ENCODE peak calls at places on chromosomes 16 and 17, in four cellular contexts. T is GM12878, F is WTC11, Z is K562. X is an unnamed sample.

GRCh38 chr17:59378621-59379194 is 47.3 kb downstream of the YPEL2 start:
- DNase-seq in T (no peak), F (no peak), Z (no peak), X (no peak)

GRCh38 chr17:64216030-64216384 is 47.1 kb downstream of the TEX2 start:
- DNase-seq in T (no peak), F (no peak), Z (no peak), X (no peak)

GRCh38 chr17:14396542-14396941 is 95.7 kb downstream of the HS3ST3B1 start:
- DNase-seq in T (no peak), F (no peak), Z (no peak), X (no peak)

GRCh38 chr17:29645516-29646051 is 22.9 kb upstream of the CORO6 start:
- DNase-seq in T (no peak), F (no peak), Z (no peak), X (no peak)

GRCh38 chr17:63354251-63354650 is 91.9 kb downstream of the CYB561 start:
- DNase-seq in T (no peak), F (no peak), Z (no peak), X (no peak)

GRCh38 chr16:88345031-88345942 is 37.5 kb upstream of the ZNF469 start:
- DNase-seq in T (no peak), F (no peak), Z (no peak), X (no peak)

GRCh38 chr17:83136156-83136555 is 56.7 kb downstream of the METRNL start:
- DNase-seq in T (no peak), F (no peak), Z (no peak), X (no peak)

GRCh38 chr17:43020789-43021738 is 1.1 kb downstream of the VAT1 start:
- DNase-seq in T (no peak), F (peak; percentile 64), Z (peak; percentile 94), X (peak; percentile 63)

GRCh38 chr16:2033057-2033911 is 6.6 kb downstream of the NHERF2 start:
- DNase-seq in T (no peak), F (no peak), Z (peak; percentile 50), X (peak; percentile 53)

GRCh38 chr16:11585460-11586374 is 1.0 kb downstream of the LITAF start:
- DNase-seq in T (no peak), F (no peak), Z (no peak), X (peak; percentile 53)

GRCh38 chr17:56821847-56822534 is 11.7 kb downstream of the C17orf67 start:
- DNase-seq in T (no peak), F (no peak), Z (no peak), X (no peak)

DNA sequence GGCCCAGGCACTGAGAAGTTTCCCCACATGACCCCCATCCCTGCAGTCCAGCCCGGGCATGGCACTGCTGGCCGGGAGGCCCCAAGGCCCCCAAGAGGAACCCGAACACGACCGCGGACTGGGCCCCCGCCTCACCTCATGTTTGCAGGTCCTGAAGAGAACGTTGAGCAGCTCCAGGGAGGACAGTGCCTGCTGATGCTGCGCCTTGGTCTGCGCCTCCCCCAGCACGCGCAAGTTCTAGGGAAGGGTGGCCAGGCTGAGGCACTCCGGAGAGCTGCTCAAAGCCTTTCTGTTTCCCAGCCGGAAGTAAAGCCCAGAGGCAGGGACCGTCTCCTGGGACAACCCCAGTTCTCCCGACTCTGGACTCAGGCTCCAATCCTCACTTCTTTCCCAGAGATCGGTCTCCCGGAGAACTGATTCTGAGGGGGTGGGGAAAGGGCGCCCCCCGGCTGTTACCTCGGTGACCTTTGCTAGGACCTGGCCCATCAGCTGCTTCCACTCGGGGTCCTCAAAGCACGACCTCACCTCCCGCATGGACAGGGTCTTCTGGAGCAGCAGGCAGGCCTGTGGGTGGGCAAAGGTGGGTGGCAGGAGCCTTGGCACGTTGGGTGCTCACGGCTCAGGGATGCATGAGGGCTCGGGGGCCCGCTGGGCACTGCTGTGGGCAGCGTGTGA is 13.7 kb downstream of the MYBBP1A start:
- DNase-seq in T (no peak), F (peak; percentile 13), Z (no peak), X (no peak)
- TF ChIP-seq ETV6 in T (no peak), F (no peak), Z (no peak), X (no peak)

GRCh38 chr17:79305376-79305775 is 230.8 kb downstream of the ENGASE start:
- DNase-seq in T (no peak), F (no peak), Z (no peak), X (no peak)

GRCh38 chr17:79303641-79304205 is 229.1 kb downstream of the ENGASE start:
- DNase-seq in T (no peak), F (no peak), Z (no peak), X (no peak)

GRCh38 chr17:79304907-79305306 is 230.3 kb downstream of the ENGASE start:
- DNase-seq in T (no peak), F (peak; percentile 59), Z (peak; percentile 4), X (no peak)

GRCh38 chr17:79306688-79307323 is 232.2 kb downstream of the ENGASE start:
- DNase-seq in T (no peak), F (no peak), Z (no peak), X (no peak)

DNA sequence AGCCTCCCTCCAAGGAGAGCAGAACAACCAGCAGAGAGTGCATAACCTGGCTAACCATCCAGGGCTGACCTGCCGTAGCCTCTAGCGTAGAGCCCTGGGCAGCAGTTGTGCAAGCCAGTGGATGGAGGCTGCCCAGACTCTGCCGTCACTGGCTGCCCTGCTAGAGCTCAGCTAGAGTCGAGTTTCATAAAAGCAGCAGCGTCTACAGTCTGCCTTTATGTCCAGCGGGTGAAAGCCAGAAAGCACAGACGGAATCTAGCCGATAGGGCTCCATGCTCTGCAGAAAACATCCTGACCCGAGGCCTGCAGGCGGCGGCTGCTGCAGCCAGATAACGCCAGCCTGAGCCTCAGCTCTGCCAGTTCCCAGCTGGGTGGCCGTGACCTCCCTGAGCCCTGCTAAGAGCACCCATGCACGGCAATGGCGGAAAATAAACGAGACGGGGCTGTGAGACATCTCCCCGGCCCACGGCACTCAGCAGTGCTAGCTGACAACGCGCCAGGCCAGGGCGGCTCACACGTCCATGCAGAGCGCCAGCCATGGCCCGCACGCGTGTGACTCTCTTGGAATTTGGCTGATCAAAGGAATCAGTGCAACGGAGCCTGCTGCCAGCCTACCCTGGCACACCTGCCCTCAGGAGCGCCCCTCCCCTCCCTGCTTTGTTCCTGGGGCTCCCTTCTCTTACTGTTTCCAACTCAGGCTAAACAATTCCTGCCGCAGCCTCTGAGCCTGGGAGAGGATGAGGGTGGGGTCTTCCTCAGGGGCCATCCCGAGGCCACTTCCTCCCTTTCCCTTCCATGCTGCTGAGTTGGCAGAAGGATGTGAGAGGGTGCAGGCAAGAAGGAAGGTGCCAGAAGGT is 231.4 kb downstream of the ENGASE start:
- DNase-seq in T (no peak), F (no peak), Z (peak; percentile 73), X (no peak)
- TF ChIP-seq ETV6 in T (no peak), F (no peak), Z (no peak), X (no peak)

DNA sequence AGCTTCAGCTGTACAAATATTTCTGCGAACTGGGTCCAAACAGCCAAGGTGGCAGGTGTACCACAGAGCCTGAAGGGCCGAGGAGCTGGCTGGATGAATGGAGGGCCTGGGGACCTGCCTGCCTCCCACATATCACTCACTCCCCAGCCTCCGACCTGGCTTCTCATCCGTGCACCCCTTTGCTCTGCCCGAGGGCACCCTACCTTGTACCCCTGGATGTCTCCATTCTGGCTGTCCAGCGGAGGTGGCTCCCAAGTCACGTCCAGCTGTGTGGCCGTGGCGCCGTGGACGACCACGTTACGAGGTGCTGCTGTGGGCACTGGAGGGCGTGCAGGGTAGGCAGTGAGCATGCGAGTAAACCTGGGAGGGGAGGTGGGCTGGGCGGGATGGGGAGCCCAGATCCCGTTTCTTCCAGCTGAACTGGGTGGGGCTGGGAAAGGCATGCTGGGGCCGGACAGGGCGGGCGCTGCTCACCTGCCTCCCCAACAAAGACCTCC is 67.2 kb upstream of the CDC42EP4 start:
- DNase-seq in T (no peak), F (no peak), Z (no peak), X (no peak)
- TF ChIP-seq ETV6 in T (no peak), F (no peak), Z (no peak), X (no peak)

GRCh38 chr17:16019347-16019746 is 19.7 kb downstream of the TTC19 start:
- DNase-seq in T (no peak), F (no peak), Z (no peak), X (no peak)

DNA sequence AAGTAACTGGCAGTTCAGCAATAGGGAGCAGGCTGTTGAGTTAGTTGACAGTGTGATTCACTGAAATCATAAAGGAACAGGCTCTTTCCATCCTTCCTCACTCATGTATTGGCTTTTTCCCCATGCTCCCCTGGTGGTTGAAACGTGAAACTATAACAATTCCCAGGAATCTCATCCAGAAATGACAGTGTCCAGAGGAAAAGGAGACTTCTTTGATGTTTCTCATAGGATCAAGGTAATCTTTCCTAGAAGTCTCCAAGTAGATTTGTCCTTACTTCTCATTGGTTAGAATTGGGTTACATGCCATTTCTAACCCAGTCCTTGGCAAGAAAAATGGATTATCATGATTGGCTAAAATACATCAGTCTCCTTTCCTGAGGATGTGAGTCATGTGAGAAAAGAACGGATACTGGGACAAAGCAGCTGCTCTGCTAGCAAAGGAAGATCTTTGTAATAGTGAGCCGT is 14.4 kb downstream of the TTC19 start:
- DNase-seq in T (no peak), F (no peak), Z (no peak), X (peak; percentile 57)
- TF ChIP-seq ETV6 in T (no peak), F (no peak), Z (no peak), X (no peak)

GRCh38 chr16:29029168-29029994 is 44.5 kb downstream of the LAT start:
- DNase-seq in T (no peak), F (peak; percentile 32), Z (peak; percentile 89), X (no peak)
- TF ChIP-seq ETV6 in T (no peak), F (no peak), Z (no peak), X (no peak)

GRCh38 chr16:72844225-72844920 is 203.6 kb downstream of the ZFHX3 start:
- DNase-seq in T (peak; percentile 11), F (no peak), Z (no peak), X (no peak)
- TF ChIP-seq ETV6 in T (no peak), F (no peak), Z (no peak), X (no peak)

GRCh38 chr16:66475232-66475631 is 48.1 kb downstream of the BEAN1 start:
- DNase-seq in T (no peak), F (no peak), Z (no peak), X (no peak)

GRCh38 chr16:66477028-66477515 is 50.0 kb downstream of the BEAN1 start:
- DNase-seq in T (no peak), F (no peak), Z (no peak), X (no peak)

GRCh38 chr16:66474750-66475199 is 47.7 kb downstream of the BEAN1 start:
- DNase-seq in T (peak; percentile 9), F (no peak), Z (no peak), X (no peak)

GRCh38 chr16:66478733-66479511 is 51.8 kb downstream of the BEAN1 start:
- DNase-seq in T (peak; percentile 16), F (peak; percentile 77), Z (peak; percentile 78), X (peak; percentile 63)

GRCh38 chr16:66476328-66477027 is 49.4 kb downstream of the BEAN1 start:
- DNase-seq in T (no peak), F (peak; percentile 70), Z (peak; percentile 68), X (no peak)
- TF ChIP-seq ETV6 in T (no peak), F (no peak), Z (no peak), X (no peak)

GRCh38 chr16:23072084-23072599 is 77.1 kb downstream of the USP31 start:
- DNase-seq in T (no peak), F (no peak), Z (no peak), X (no peak)
- TF ChIP-seq ETV6 in T (no peak), F (no peak), Z (no peak), X (no peak)

DNA sequence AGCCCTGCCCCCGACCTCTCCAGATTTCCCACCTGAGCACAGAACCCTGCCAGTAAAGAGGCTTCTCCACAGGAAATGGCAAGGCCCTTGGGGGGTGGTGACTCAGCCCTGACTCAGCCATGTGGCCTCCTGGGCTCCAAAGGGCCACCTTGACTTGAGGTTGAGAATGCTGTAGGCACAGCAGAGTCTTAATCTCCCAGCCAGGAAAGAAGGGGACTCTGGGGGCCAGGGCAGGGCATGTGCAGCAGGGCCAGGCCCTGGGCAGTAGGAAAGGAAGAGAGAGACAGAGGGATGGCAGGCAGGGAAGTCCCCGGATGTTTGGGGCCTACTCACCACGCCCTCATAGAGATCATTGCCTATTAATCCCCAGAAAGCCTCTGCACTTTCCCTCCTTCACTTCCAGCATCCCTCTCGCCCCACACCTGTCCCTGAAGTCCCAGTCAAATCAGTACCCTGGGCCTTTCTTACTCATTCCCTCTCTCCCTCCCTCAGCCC is 4.8 kb upstream of the ITGA3 start:
- DNase-seq in T (no peak), F (no peak), Z (peak; percentile 67), X (no peak)
- TF ChIP-seq ETV6 in T (no peak), F (no peak), Z (no peak), X (no peak)